ENCODE peak calls at places on chromosome 5, in eight cellular contexts. K is astrocyte of the cerebellum, O is HFF-Myc, J is lung, T is fibroblast of villous mesenchyme, I is fibroblast of the aortic adventitia, E is astrocyte of the spinal cord, H is AG09309. B is an unnamed sample.

GRCh38 chr5:55218966-55219365 is 8.1 kb downstream of the MCIDAS start:
- DNase-seq in K (no peak), O (no peak), J (peak; percentile 88), T (no peak), I (no peak), E (no peak), H (no peak), B (no peak)

GRCh38 chr5:39639618-39640078 is 214.9 kb upstream of the DAB2 start:
- DNase-seq in K (no peak), O (no peak), J (no peak), T (no peak), I (no peak), E (peak; percentile 24), H (no peak), B (no peak)

GRCh38 chr5:74085186-74085585 is 459.2 kb downstream of the ARHGEF28 start:
- DNase-seq in K (no peak), O (no peak), J (no peak), T (peak; percentile 7), I (no peak), E (no peak), H (no peak), B (no peak)

GRCh38 chr5:118921946-118922345 is 66.4 kb downstream of the DTWD2 start:
- DNase-seq in K (peak; percentile 54), O (no peak), J (no peak), T (peak; percentile 27), I (peak; percentile 8), E (no peak), H (no peak), B (no peak)

GRCh38 chr5:62083247-62083646 is 222.8 kb upstream of the KIF2A start:
- DNase-seq in K (no peak), O (no peak), J (peak; percentile 67), T (no peak), I (no peak), E (no peak), H (no peak), B (no peak)

GRCh38 chr5:100232730-100233129 is 302.4 kb upstream of the FAM174A start:
- DNase-seq in K (no peak), O (no peak), J (no peak), T (no peak), I (no peak), E (no peak), H (no peak), B (no peak)

GRCh38 chr5:40416098-40416497 is 263.6 kb upstream of the PTGER4 start:
- DNase-seq in K (no peak), O (no peak), J (no peak), T (no peak), I (no peak), E (no peak), H (no peak), B (no peak)

GRCh38 chr5:133292300-133292699 is 240.5 kb downstream of the HSPA4 start:
- DNase-seq in K (no peak), O (no peak), J (no peak), T (no peak), I (no peak), E (no peak), H (no peak), B (no peak)

GRCh38 chr5:136123236-136123768 is 9.3 kb upstream of the SMAD5 start:
- DNase-seq in K (no peak), O (no peak), J (no peak), T (no peak), I (no peak), E (peak; percentile 29), H (no peak), B (peak; percentile 60)

GRCh38 chr5:176530983-176531901 is 6.0 kb downstream of the RNF44 start:
- DNase-seq in K (no peak), O (no peak), J (no peak), T (no peak), I (no peak), E (peak; percentile 54), H (no peak), B (no peak)

GRCh38 chr5:109218767-109219166 is 191.0 kb downstream of the PJA2 start:
- DNase-seq in K (no peak), O (no peak), J (no peak), T (no peak), I (no peak), E (no peak), H (no peak), B (no peak)

GRCh38 chr5:1515311-1515920 is 8.3 kb downstream of the LPCAT1 start:
- DNase-seq in K (no peak), O (no peak), J (peak; percentile 27), T (no peak), I (no peak), E (no peak), H (no peak), B (no peak)

GRCh38 chr5:152288917-152289595 is 116.0 kb downstream of the NMUR2 start:
- DNase-seq in K (no peak), O (no peak), J (no peak), T (no peak), I (no peak), E (no peak), H (no peak), B (no peak)

GRCh38 chr5:90613918-90614504 is 55.4 kb downstream of the ADGRV1 start:
- DNase-seq in K (peak; percentile 24), O (no peak), J (no peak), T (no peak), I (no peak), E (peak; percentile 31), H (no peak), B (no peak)

GRCh38 chr5:151239237-151239861 is 13.6 kb upstream of the GM2A start:
- DNase-seq in K (peak; percentile 34), O (no peak), J (peak; percentile 84), T (peak; percentile 79), I (peak; percentile 79), E (peak; percentile 69), H (no peak), B (no peak)

GRCh38 chr5:135149229-135149955 is 115.4 kb upstream of the PITX1 start:
- DNase-seq in K (no peak), O (no peak), J (no peak), T (no peak), I (no peak), E (no peak), H (no peak), B (no peak)

GRCh38 chr5:58462623-58463230 is 2.8 kb upstream of the PLK2 start:
- DNase-seq in K (no peak), O (peak; percentile 70), J (peak; percentile 35), T (peak; percentile 77), I (peak; percentile 85), E (peak; percentile 74), H (no peak), B (no peak)

GRCh38 chr5:124030043-124030461 is 518.1 kb downstream of the CSNK1G3 start:
- DNase-seq in K (no peak), O (no peak), J (no peak), T (no peak), I (no peak), E (no peak), H (no peak), B (no peak)

GRCh38 chr5:168104811-168105481 is 186.5 kb upstream of the WWC1 start:
- DNase-seq in K (no peak), O (no peak), J (no peak), T (no peak), I (no peak), E (peak; percentile 27), H (no peak), B (no peak)

GRCh38 chr5:93636850-93637249 is 53.8 kb downstream of the NR2F1 start:
- DNase-seq in K (no peak), O (no peak), J (no peak), T (no peak), I (no peak), E (no peak), H (no peak), B (no peak)
- H3K4me3 ChIP-seq in K (no peak overlapping the region), O (no peak overlapping the region), J (no peak overlapping the region), T (no peak overlapping the region), I (no peak overlapping the region), E (no peak overlapping the region), H (no peak overlapping the region), B (no peak overlapping the region)

DNA sequence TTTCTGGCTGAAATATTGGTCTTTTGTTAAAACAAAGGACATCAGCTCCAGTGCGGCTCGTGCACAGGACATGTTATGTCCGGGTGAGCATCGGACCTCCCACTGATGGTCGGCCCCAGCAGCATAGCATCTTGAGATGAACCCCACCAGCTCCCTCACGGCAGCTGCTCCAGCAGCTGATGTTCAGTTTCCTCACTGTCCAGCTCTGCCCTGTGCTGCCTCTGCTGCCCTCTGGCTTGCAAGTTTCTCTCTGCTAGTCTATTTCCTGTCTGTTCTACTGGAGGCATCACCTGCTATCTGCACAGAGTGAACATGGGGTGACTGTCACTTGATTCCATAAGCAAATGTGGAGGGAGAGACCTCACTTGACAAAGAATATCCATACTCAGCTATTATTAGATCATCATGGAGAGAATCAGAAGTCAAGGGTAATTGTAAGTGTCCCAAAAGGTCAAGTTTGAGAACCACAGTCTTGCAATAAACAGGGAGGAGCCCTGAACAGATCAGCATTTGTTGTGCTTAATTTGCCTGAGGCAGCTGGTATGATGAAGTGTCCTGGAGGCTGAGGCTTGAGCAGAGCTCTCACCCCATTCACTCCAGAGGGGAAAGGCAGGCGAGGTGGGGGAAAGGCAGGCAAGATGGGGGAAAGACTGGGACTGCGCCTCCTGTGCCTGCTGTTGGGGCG is 702.8 kb downstream of the SEMA5A start:
- DNase-seq in K (no peak), O (no peak), J (no peak), T (peak; percentile 82), I (peak; percentile 39), E (peak; percentile 23), H (no peak), B (no peak)
- TF ChIP-seq CTCF in K (peak; percentile 51), O (peak; percentile 60), J (no peak), T (peak; percentile 77), I (peak; percentile 59), E (peak; percentile 54), H (peak; percentile 73), B (peak; percentile 78)

GRCh38 chr5:161580621-161581020 is 34.1 kb upstream of the GABRB2 start:
- DNase-seq in K (no peak), O (no peak), J (no peak), T (no peak), I (no peak), E (no peak), H (no peak), B (no peak)

DNA sequence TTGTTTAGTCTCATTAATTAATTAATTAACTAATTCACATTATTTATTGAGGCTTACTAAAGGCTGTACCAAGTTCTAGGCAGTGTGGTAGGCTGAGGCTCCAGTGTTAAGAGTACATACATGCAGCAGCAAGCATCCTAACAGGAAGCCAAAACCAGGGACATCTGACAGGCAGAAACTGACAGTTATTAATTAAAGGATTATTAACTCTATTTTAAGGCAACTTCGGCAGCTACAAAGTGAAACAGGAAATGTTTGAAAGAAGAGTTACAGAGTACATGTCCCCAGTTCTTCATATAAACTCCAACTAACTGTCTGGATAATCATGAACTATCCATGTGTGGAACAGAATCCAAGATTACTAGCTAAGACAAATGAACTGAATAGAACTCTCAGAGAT is 39.3 kb upstream of the GABRB2 start:
- DNase-seq in K (no peak), O (no peak), J (no peak), T (no peak), I (no peak), E (no peak), H (no peak), B (no peak)
- H3K4me3 ChIP-seq in K (no peak overlapping the region), O (no peak overlapping the region), J (no peak overlapping the region), T (no peak overlapping the region), I (no peak overlapping the region), E (no peak overlapping the region), H (no peak overlapping the region), B (no peak overlapping the region)

GRCh38 chr5:65663804-65664521 is 39.1 kb downstream of the SHLD3 start:
- DNase-seq in K (no peak), O (no peak), J (no peak), T (peak; percentile 15), I (peak; percentile 33), E (peak; percentile 6), H (no peak), B (no peak)
- TF ChIP-seq CTCF in K (peak; percentile 53), O (peak; percentile 42), J (no peak), T (peak; percentile 49), I (peak; percentile 62), E (peak; percentile 48), H (peak; percentile 47), B (peak; percentile 52)

B was measured in epithelial cell of proximal tubule.